ENCODE peak calls at places on chromosome 2, in seven cellular contexts. One of them, this sample, is unnamed.

GRCh38 chr2:69010437-69011194 is 2.4 kb upstream of the ANTXR1 start:
- DNase-seq in heart right ventricle: no peak
- DNase-seq in OCI-LY7: no peak
- DNase-seq in IMR-90: no peak
- DNase-seq in fibroblast of lung: no peak
- DNase-seq in neuronal stem cell: no peak
- DNase-seq in heart left ventricle: no peak
- DNase-seq in this sample: no peak

GRCh38 chr2:239606955-239607794 is 206.4 kb upstream of the HDAC4 start:
- DNase-seq in heart right ventricle: no peak
- DNase-seq in neuronal stem cell: no peak
- DNase-seq in fibroblast of lung: no peak
- DNase-seq in heart left ventricle: no peak
- DNase-seq in IMR-90: no peak
- DNase-seq in OCI-LY7: no peak
- DNase-seq in this sample: no peak

GRCh38 chr2:19614066-19614465 is 255.6 kb upstream of the OSR1 start:
- DNase-seq in fibroblast of lung: peak; percentile 79
- DNase-seq in neuronal stem cell: no peak
- DNase-seq in IMR-90: peak; percentile 16
- DNase-seq in OCI-LY7: no peak
- DNase-seq in heart left ventricle: no peak
- DNase-seq in heart right ventricle: no peak
- DNase-seq in this sample: no peak

GRCh38 chr2:239181074-239181581 is 219.7 kb downstream of the HDAC4 start:
- DNase-seq in neuronal stem cell: no peak
- DNase-seq in fibroblast of lung: no peak
- DNase-seq in IMR-90: no peak
- DNase-seq in heart right ventricle: no peak
- DNase-seq in OCI-LY7: no peak
- DNase-seq in heart left ventricle: no peak
- DNase-seq in this sample: no peak

GRCh38 chr2:60413069-60413818 is 140.2 kb downstream of the BCL11A start:
- DNase-seq in fibroblast of lung: no peak
- DNase-seq in heart right ventricle: no peak
- DNase-seq in neuronal stem cell: no peak
- DNase-seq in heart left ventricle: no peak
- DNase-seq in IMR-90: no peak
- DNase-seq in OCI-LY7: no peak
- DNase-seq in this sample: no peak

GRCh38 chr2:129812071-129812470 is 167.4 kb upstream of the RAB6C start:
- DNase-seq in IMR-90: no peak
- DNase-seq in fibroblast of lung: no peak
- DNase-seq in neuronal stem cell: no peak
- DNase-seq in OCI-LY7: peak; percentile 20
- DNase-seq in heart left ventricle: peak; percentile 54
- DNase-seq in heart right ventricle: peak; percentile 55
- DNase-seq in this sample: no peak

GRCh38 chr2:131493199-131494018 is 1.2 kb upstream of the MZT2A start:
- DNase-seq in heart left ventricle: no peak
- DNase-seq in neuronal stem cell: no peak
- DNase-seq in IMR-90: no peak
- DNase-seq in heart right ventricle: no peak
- DNase-seq in OCI-LY7: peak; percentile 17
- DNase-seq in fibroblast of lung: peak; percentile 5
- DNase-seq in this sample: no peak

GRCh38 chr2:105701042-105701441 is 43.7 kb upstream of the NCK2 start:
- DNase-seq in OCI-LY7: no peak
- DNase-seq in IMR-90: no peak
- DNase-seq in fibroblast of lung: no peak
- DNase-seq in neuronal stem cell: no peak
- DNase-seq in heart left ventricle: no peak
- DNase-seq in heart right ventricle: no peak
- DNase-seq in this sample: no peak

GRCh38 chr2:25032901-25033300 is 9.0 kb upstream of the EFR3B start:
- DNase-seq in IMR-90: no peak
- DNase-seq in heart right ventricle: no peak
- DNase-seq in fibroblast of lung: no peak
- DNase-seq in neuronal stem cell: no peak
- DNase-seq in heart left ventricle: no peak
- DNase-seq in OCI-LY7: no peak
- DNase-seq in this sample: no peak

GRCh38 chr2:231189171-231189530 is 9.3 kb upstream of the ARMC9 start:
- DNase-seq in IMR-90: no peak
- DNase-seq in neuronal stem cell: no peak
- DNase-seq in heart left ventricle: no peak
- DNase-seq in OCI-LY7: no peak
- DNase-seq in fibroblast of lung: no peak
- DNase-seq in heart right ventricle: no peak
- DNase-seq in this sample: no peak

GRCh38 chr2:150911766-150912280 is 349.8 kb downstream of the RBM43 start:
- DNase-seq in heart right ventricle: peak; percentile 24
- DNase-seq in heart left ventricle: peak; percentile 29
- DNase-seq in OCI-LY7: no peak
- DNase-seq in neuronal stem cell: no peak
- DNase-seq in fibroblast of lung: peak; percentile 82
- DNase-seq in IMR-90: peak; percentile 95
- DNase-seq in this sample: peak; percentile 65

GRCh38 chr2:99106905-99107304 is 34.6 kb upstream of the C2orf15 start:
- DNase-seq in OCI-LY7: no peak
- DNase-seq in heart left ventricle: no peak
- DNase-seq in neuronal stem cell: no peak
- DNase-seq in heart right ventricle: no peak
- DNase-seq in IMR-90: no peak
- DNase-seq in fibroblast of lung: peak; percentile 2
- DNase-seq in this sample: no peak

GRCh38 chr2:133346654-133347053 is 221.6 kb downstream of the NCKAP5 start:
- DNase-seq in OCI-LY7: no peak
- DNase-seq in heart left ventricle: no peak
- DNase-seq in IMR-90: peak; percentile 93
- DNase-seq in neuronal stem cell: no peak
- DNase-seq in fibroblast of lung: peak; percentile 88
- DNase-seq in heart right ventricle: no peak
- DNase-seq in this sample: no peak

GRCh38 chr2:36413218-36413617 is 57.6 kb downstream of the CRIM1 start:
- DNase-seq in OCI-LY7: no peak
- DNase-seq in fibroblast of lung: peak; percentile 46
- DNase-seq in heart left ventricle: no peak
- DNase-seq in neuronal stem cell: no peak
- DNase-seq in heart right ventricle: peak; percentile 32
- DNase-seq in IMR-90: peak; percentile 47
- DNase-seq in this sample: no peak

GRCh38 chr2:33391582-33392255 is 84.7 kb upstream of the RASGRP3 start:
- DNase-seq in fibroblast of lung: no peak
- DNase-seq in heart right ventricle: no peak
- DNase-seq in neuronal stem cell: no peak
- DNase-seq in OCI-LY7: no peak
- DNase-seq in heart left ventricle: no peak
- DNase-seq in IMR-90: peak; percentile 32
- DNase-seq in this sample: no peak

GRCh38 chr2:43430489-43430888 is 165.3 kb downstream of the THADA start:
- DNase-seq in IMR-90: no peak
- DNase-seq in neuronal stem cell: no peak
- DNase-seq in OCI-LY7: no peak
- DNase-seq in heart right ventricle: no peak
- DNase-seq in heart left ventricle: no peak
- DNase-seq in fibroblast of lung: no peak
- DNase-seq in this sample: no peak

GRCh38 chr2:137925599-137925998 is 38.7 kb upstream of the HNMT start:
- DNase-seq in heart left ventricle: no peak
- DNase-seq in IMR-90: peak; percentile 50
- DNase-seq in OCI-LY7: no peak
- DNase-seq in fibroblast of lung: peak; percentile 40
- DNase-seq in neuronal stem cell: no peak
- DNase-seq in heart right ventricle: no peak
- DNase-seq in this sample: no peak

GRCh38 chr2:210895132-210895531 is 338.7 kb downstream of the CPS1 start:
- DNase-seq in heart left ventricle: no peak
- DNase-seq in fibroblast of lung: no peak
- DNase-seq in neuronal stem cell: no peak
- DNase-seq in IMR-90: no peak
- DNase-seq in OCI-LY7: no peak
- DNase-seq in heart right ventricle: no peak
- DNase-seq in this sample: no peak

GRCh38 chr2:144524190-144524957 is 4.5 kb upstream of the ZEB2 start:
- DNase-seq in IMR-90: no peak
- DNase-seq in neuronal stem cell: peak; percentile 71
- DNase-seq in heart right ventricle: peak; percentile 59
- DNase-seq in heart left ventricle: peak; percentile 61
- DNase-seq in fibroblast of lung: peak; percentile 20
- DNase-seq in OCI-LY7: peak; percentile 65
- DNase-seq in this sample: no peak

GRCh38 chr2:79125721-79125985 is 5.4 kb downstream of the REG1A start:
- DNase-seq in OCI-LY7: no peak
- DNase-seq in IMR-90: no peak
- DNase-seq in fibroblast of lung: no peak
- DNase-seq in heart right ventricle: no peak
- DNase-seq in neuronal stem cell: no peak
- DNase-seq in heart left ventricle: no peak
- DNase-seq in this sample: no peak

GRCh38 chr2:79116997-79117928 is 3.0 kb upstream of the REG1A start:
- DNase-seq in fibroblast of lung: no peak
- DNase-seq in OCI-LY7: no peak
- DNase-seq in heart left ventricle: no peak
- DNase-seq in heart right ventricle: no peak
- DNase-seq in IMR-90: no peak
- DNase-seq in neuronal stem cell: no peak
- DNase-seq in this sample: no peak

GRCh38 chr2:79124907-79125720 is 4.8 kb downstream of the REG1A start:
- DNase-seq in heart left ventricle: no peak
- DNase-seq in heart right ventricle: no peak
- DNase-seq in fibroblast of lung: no peak
- DNase-seq in IMR-90: no peak
- DNase-seq in OCI-LY7: no peak
- DNase-seq in neuronal stem cell: no peak
- DNase-seq in this sample: no peak

GRCh38 chr2:79120194-79120713 is at the start of gene REG1A:
- DNase-seq in neuronal stem cell: no peak
- DNase-seq in OCI-LY7: no peak
- DNase-seq in heart left ventricle: no peak
- DNase-seq in fibroblast of lung: no peak
- DNase-seq in heart right ventricle: no peak
- DNase-seq in IMR-90: no peak
- DNase-seq in this sample: no peak

GRCh38 chr2:79122676-79123075 is 2.4 kb downstream of the REG1A start:
- DNase-seq in OCI-LY7: no peak
- DNase-seq in heart right ventricle: no peak
- DNase-seq in heart left ventricle: no peak
- DNase-seq in fibroblast of lung: no peak
- DNase-seq in IMR-90: no peak
- DNase-seq in neuronal stem cell: no peak
- DNase-seq in this sample: no peak
- H3K4me1 ChIP-seq in OCI-LY7: no peaks in the 10 kb centered on the region
- H3K4me1 ChIP-seq in heart right ventricle: no peaks in the 10 kb centered on the region
- H3K4me1 ChIP-seq in heart left ventricle: no peaks in the 10 kb centered on the region
- H3K4me1 ChIP-seq in fibroblast of lung: no peaks in the 10 kb centered on the region
- H3K4me1 ChIP-seq in IMR-90: no peaks in the 10 kb centered on the region
- H3K4me1 ChIP-seq in neuronal stem cell: no peaks in the 10 kb centered on the region
- H3K4me1 ChIP-seq in this sample: no peaks in the 10 kb centered on the region

GRCh38 chr2:30225131-30225762 is 6.1 kb upstream of the LBH start:
- DNase-seq in neuronal stem cell: no peak
- DNase-seq in heart right ventricle: peak; percentile 59
- DNase-seq in fibroblast of lung: peak; percentile 88
- DNase-seq in IMR-90: peak; percentile 87
- DNase-seq in heart left ventricle: peak; percentile 58
- DNase-seq in OCI-LY7: peak; percentile 82
- DNase-seq in this sample: no peak
- H3K27ac ChIP-seq in neuronal stem cell: no peak overlapping the region
- H3K27ac ChIP-seq in heart right ventricle: no peak overlapping the region
- H3K27ac ChIP-seq in fibroblast of lung: peak overlapping the region; percentile 70
- H3K27ac ChIP-seq in IMR-90: peak overlapping the region; percentile 91
- H3K27ac ChIP-seq in heart left ventricle: peak overlapping the region; percentile 89
- H3K27ac ChIP-seq in OCI-LY7: peak overlapping the region; percentile 30
- H3K27ac ChIP-seq in this sample: peak overlapping the region; percentile 92

DNA sequence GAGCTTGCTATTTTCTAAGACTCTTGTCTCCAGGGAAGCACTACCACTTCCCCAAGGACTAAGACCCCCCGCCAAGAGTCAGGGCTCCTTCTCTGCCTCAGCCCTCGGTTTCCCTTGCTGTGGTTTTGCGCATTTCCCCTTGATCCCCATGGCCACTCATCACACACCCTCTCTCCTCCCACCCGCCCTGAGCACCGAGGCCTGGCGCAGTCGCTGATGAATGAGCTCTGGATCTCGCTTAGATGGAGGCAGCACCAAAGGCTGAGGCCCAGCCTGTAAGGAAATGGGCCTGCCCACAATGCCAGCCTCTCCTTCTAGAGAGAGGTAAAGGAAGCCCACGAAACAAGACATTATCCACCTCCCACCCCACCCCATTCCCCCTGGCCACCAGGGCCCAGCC is 96.9 kb downstream of the TNS1 start:
- DNase-seq in OCI-LY7: no peak
- DNase-seq in neuronal stem cell: no peak
- DNase-seq in heart left ventricle: peak; percentile 19
- DNase-seq in heart right ventricle: no peak
- DNase-seq in fibroblast of lung: no peak
- DNase-seq in IMR-90: no peak
- DNase-seq in this sample: no peak
- H3K4me1 ChIP-seq in OCI-LY7: no peaks in the 10 kb centered on the region
- H3K4me1 ChIP-seq in neuronal stem cell: no peaks in the 10 kb centered on the region
- H3K4me1 ChIP-seq in heart left ventricle: peaks cover 100% of the 10 kb centered on the region
- H3K4me1 ChIP-seq in heart right ventricle: peaks cover 98% of the 10 kb centered on the region
- H3K4me1 ChIP-seq in fibroblast of lung: peaks cover 44% of the 10 kb centered on the region
- H3K4me1 ChIP-seq in IMR-90: peaks cover 48% of the 10 kb centered on the region
- H3K4me1 ChIP-seq in this sample: peaks cover 17% of the 10 kb centered on the region

GRCh38 chr2:233083782-233084181 is 23.6 kb downstream of the INPP5D start:
- DNase-seq in heart left ventricle: no peak
- DNase-seq in IMR-90: no peak
- DNase-seq in fibroblast of lung: no peak
- DNase-seq in OCI-LY7: no peak
- DNase-seq in neuronal stem cell: no peak
- DNase-seq in heart right ventricle: no peak
- DNase-seq in this sample: no peak

GRCh38 chr2:233085037-233085838 is 25.1 kb downstream of the INPP5D start:
- DNase-seq in neuronal stem cell: peak; percentile 61
- DNase-seq in OCI-LY7: no peak
- DNase-seq in fibroblast of lung: no peak
- DNase-seq in heart right ventricle: no peak
- DNase-seq in heart left ventricle: no peak
- DNase-seq in IMR-90: no peak
- DNase-seq in this sample: peak; percentile 17

GRCh38 chr2:233087725-233088124 is 27.6 kb downstream of the INPP5D start:
- DNase-seq in heart right ventricle: no peak
- DNase-seq in fibroblast of lung: no peak
- DNase-seq in IMR-90: no peak
- DNase-seq in neuronal stem cell: no peak
- DNase-seq in OCI-LY7: no peak
- DNase-seq in heart left ventricle: no peak
- DNase-seq in this sample: no peak

GRCh38 chr2:233084488-233084887 is 24.3 kb downstream of the INPP5D start:
- DNase-seq in heart right ventricle: peak; percentile 80
- DNase-seq in fibroblast of lung: no peak
- DNase-seq in IMR-90: no peak
- DNase-seq in OCI-LY7: peak; percentile 93
- DNase-seq in neuronal stem cell: no peak
- DNase-seq in heart left ventricle: peak; percentile 79
- DNase-seq in this sample: peak; percentile 43

DNA sequence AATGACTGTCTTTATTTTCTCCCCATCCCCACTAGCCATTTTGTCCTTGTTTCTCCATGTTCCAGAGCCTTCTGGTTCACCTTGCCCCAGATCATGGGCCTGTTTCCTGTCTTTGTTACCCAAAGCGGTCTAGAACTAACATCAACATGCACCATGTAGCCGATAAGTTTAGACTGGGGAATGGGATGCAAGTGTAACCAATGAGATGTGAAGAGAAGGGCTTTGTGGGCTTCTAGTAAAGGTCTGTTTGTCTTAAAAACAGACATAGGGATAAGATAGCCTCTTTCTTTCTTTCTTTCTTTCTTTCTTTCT is 25.7 kb downstream of the INPP5D start:
- DNase-seq in neuronal stem cell: no peak
- DNase-seq in OCI-LY7: no peak
- DNase-seq in heart right ventricle: no peak
- DNase-seq in IMR-90: no peak
- DNase-seq in heart left ventricle: no peak
- DNase-seq in fibroblast of lung: no peak
- DNase-seq in this sample: no peak
- H3K27ac ChIP-seq in neuronal stem cell: peak overlapping the region; percentile 43
- H3K27ac ChIP-seq in OCI-LY7: peak overlapping the region; percentile 98
- H3K27ac ChIP-seq in heart right ventricle: no peak overlapping the region
- H3K27ac ChIP-seq in IMR-90: no peak overlapping the region
- H3K27ac ChIP-seq in heart left ventricle: peak overlapping the region; percentile 89
- H3K27ac ChIP-seq in fibroblast of lung: no peak overlapping the region
- H3K27ac ChIP-seq in this sample: no peak overlapping the region